ENCODE peak calls at places on chromosome 16, in ten cellular contexts. One of them, this sample, is unnamed.

GRCh38 chr16:74999208-74999682 is 421 bp downstream of the ZNRF1 start:
- DNase-seq in GM12878: no peak
- DNase-seq in psoas muscle: peak; percentile 69
- DNase-seq in HCT116: no peak
- DNase-seq in foreskin fibroblast: peak; percentile 57
- DNase-seq in colonic mucosa: peak; percentile 33
- DNase-seq in uterus: peak; percentile 62
- DNase-seq in heart left ventricle: peak; percentile 40
- DNase-seq in GM10248: peak; percentile 52
- DNase-seq in PC-3: no peak
- DNase-seq in this sample: peak; percentile 15

GRCh38 chr16:14104066-14104465 is 32.9 kb downstream of the MRTFB start:
- DNase-seq in GM12878: no peak
- DNase-seq in psoas muscle: no peak
- DNase-seq in HCT116: no peak
- DNase-seq in foreskin fibroblast: no peak
- DNase-seq in colonic mucosa: no peak
- DNase-seq in uterus: no peak
- DNase-seq in heart left ventricle: no peak
- DNase-seq in GM10248: peak; percentile 21
- DNase-seq in PC-3: no peak
- DNase-seq in this sample: no peak

GRCh38 chr16:58306327-58306726 is 11.5 kb upstream of the PRSS54 start:
- DNase-seq in GM12878: no peak
- DNase-seq in psoas muscle: no peak
- DNase-seq in HCT116: peak; percentile 26
- DNase-seq in foreskin fibroblast: peak; percentile 46
- DNase-seq in colonic mucosa: peak; percentile 36
- DNase-seq in uterus: no peak
- DNase-seq in heart left ventricle: no peak
- DNase-seq in GM10248: no peak
- DNase-seq in PC-3: peak; percentile 11
- DNase-seq in this sample: peak; percentile 36

GRCh38 chr16:2774161-2774891 is 2.8 kb downstream of the ELOB start:
- DNase-seq in GM12878: no peak
- DNase-seq in psoas muscle: peak; percentile 50
- DNase-seq in HCT116: no peak
- DNase-seq in foreskin fibroblast: no peak
- DNase-seq in colonic mucosa: no peak
- DNase-seq in uterus: no peak
- DNase-seq in heart left ventricle: no peak
- DNase-seq in GM10248: no peak
- DNase-seq in PC-3: no peak
- DNase-seq in this sample: no peak

GRCh38 chr16:17768257-17768656 is 297.5 kb upstream of the XYLT1 start:
- DNase-seq in GM12878: no peak
- DNase-seq in psoas muscle: no peak
- DNase-seq in HCT116: no peak
- DNase-seq in foreskin fibroblast: peak; percentile 83
- DNase-seq in colonic mucosa: no peak
- DNase-seq in uterus: no peak
- DNase-seq in heart left ventricle: no peak
- DNase-seq in GM10248: no peak
- DNase-seq in PC-3: no peak
- DNase-seq in this sample: no peak

GRCh38 chr16:62036101-62036806 is at the start of gene CDH8:
- DNase-seq in GM12878: no peak
- DNase-seq in psoas muscle: no peak
- DNase-seq in HCT116: no peak
- DNase-seq in foreskin fibroblast: peak; percentile 2
- DNase-seq in colonic mucosa: no peak
- DNase-seq in uterus: no peak
- DNase-seq in heart left ventricle: no peak
- DNase-seq in GM10248: no peak
- DNase-seq in PC-3: no peak
- DNase-seq in this sample: no peak

GRCh38 chr16:88310796-88311605 is 71.8 kb upstream of the ZNF469 start:
- DNase-seq in GM12878: no peak
- DNase-seq in psoas muscle: no peak
- DNase-seq in HCT116: no peak
- DNase-seq in foreskin fibroblast: no peak
- DNase-seq in colonic mucosa: no peak
- DNase-seq in uterus: no peak
- DNase-seq in heart left ventricle: no peak
- DNase-seq in GM10248: no peak
- DNase-seq in PC-3: no peak
- DNase-seq in this sample: no peak

GRCh38 chr16:20166531-20167235 is 93.0 kb upstream of the GPR139 start:
- DNase-seq in GM12878: no peak
- DNase-seq in psoas muscle: no peak
- DNase-seq in HCT116: no peak
- DNase-seq in foreskin fibroblast: no peak
- DNase-seq in colonic mucosa: no peak
- DNase-seq in uterus: no peak
- DNase-seq in heart left ventricle: no peak
- DNase-seq in GM10248: no peak
- DNase-seq in PC-3: no peak
- DNase-seq in this sample: no peak

GRCh38 chr16:56348168-56349085 is 76.9 kb downstream of the AMFR start:
- DNase-seq in GM12878: no peak
- DNase-seq in psoas muscle: peak; percentile 39
- DNase-seq in HCT116: no peak
- DNase-seq in foreskin fibroblast: no peak
- DNase-seq in colonic mucosa: no peak
- DNase-seq in uterus: no peak
- DNase-seq in heart left ventricle: no peak
- DNase-seq in GM10248: no peak
- DNase-seq in PC-3: no peak
- DNase-seq in this sample: no peak

GRCh38 chr16:13021996-13022395 is 120.6 kb downstream of the SHISA9 start:
- DNase-seq in GM12878: no peak
- DNase-seq in psoas muscle: no peak
- DNase-seq in HCT116: no peak
- DNase-seq in foreskin fibroblast: no peak
- DNase-seq in colonic mucosa: no peak
- DNase-seq in uterus: no peak
- DNase-seq in heart left ventricle: no peak
- DNase-seq in GM10248: no peak
- DNase-seq in PC-3: peak; percentile 43
- DNase-seq in this sample: no peak

GRCh38 chr16:89564476-89565255 is 4.2 kb downstream of the RPL13 start:
- DNase-seq in GM12878: no peak
- DNase-seq in psoas muscle: no peak
- DNase-seq in HCT116: no peak
- DNase-seq in foreskin fibroblast: peak; percentile 60
- DNase-seq in colonic mucosa: peak; percentile 45
- DNase-seq in uterus: no peak
- DNase-seq in heart left ventricle: no peak
- DNase-seq in GM10248: no peak
- DNase-seq in PC-3: no peak
- DNase-seq in this sample: no peak

GRCh38 chr16:57882797-57883196 is 80.5 kb upstream of the KIFC3 start:
- DNase-seq in GM12878: no peak
- DNase-seq in psoas muscle: no peak
- DNase-seq in HCT116: no peak
- DNase-seq in foreskin fibroblast: peak; percentile 26
- DNase-seq in colonic mucosa: no peak
- DNase-seq in uterus: no peak
- DNase-seq in heart left ventricle: no peak
- DNase-seq in GM10248: no peak
- DNase-seq in PC-3: no peak
- DNase-seq in this sample: no peak

GRCh38 chr16:22670551-22670970 is 143.4 kb upstream of the HS3ST2 start:
- DNase-seq in GM12878: no peak
- DNase-seq in psoas muscle: no peak
- DNase-seq in HCT116: peak; percentile 65
- DNase-seq in foreskin fibroblast: no peak
- DNase-seq in colonic mucosa: no peak
- DNase-seq in uterus: no peak
- DNase-seq in heart left ventricle: peak; percentile 19
- DNase-seq in GM10248: peak; percentile 66
- DNase-seq in PC-3: peak; percentile 14
- DNase-seq in this sample: peak; percentile 52

GRCh38 chr16:27698266-27698665 is 148.3 kb downstream of the KATNIP start:
- DNase-seq in GM12878: no peak
- DNase-seq in psoas muscle: no peak
- DNase-seq in HCT116: no peak
- DNase-seq in foreskin fibroblast: no peak
- DNase-seq in colonic mucosa: no peak
- DNase-seq in uterus: no peak
- DNase-seq in heart left ventricle: no peak
- DNase-seq in GM10248: no peak
- DNase-seq in PC-3: no peak
- DNase-seq in this sample: no peak
- TF ChIP-seq CTCF in GM12878: peak; percentile 37
- TF ChIP-seq CTCF in psoas muscle: no peak
- TF ChIP-seq CTCF in HCT116: peak; percentile 44
- TF ChIP-seq CTCF in foreskin fibroblast: peak; percentile 18
- TF ChIP-seq CTCF in colonic mucosa: no peak
- TF ChIP-seq CTCF in uterus: no peak
- TF ChIP-seq CTCF in heart left ventricle: no peak
- TF ChIP-seq CTCF in GM10248: peak; percentile 9
- TF ChIP-seq CTCF in PC-3: peak; percentile 49
- TF ChIP-seq CTCF in this sample: peak; percentile 17

GRCh38 chr16:77711775-77712174 is 10.5 kb upstream of the NUDT7 start:
- DNase-seq in GM12878: no peak
- DNase-seq in psoas muscle: no peak
- DNase-seq in HCT116: no peak
- DNase-seq in foreskin fibroblast: no peak
- DNase-seq in colonic mucosa: peak; percentile 34
- DNase-seq in uterus: no peak
- DNase-seq in heart left ventricle: no peak
- DNase-seq in GM10248: no peak
- DNase-seq in PC-3: no peak
- DNase-seq in this sample: no peak
- TF ChIP-seq CTCF in GM12878: no peak
- TF ChIP-seq CTCF in psoas muscle: no peak
- TF ChIP-seq CTCF in HCT116: no peak
- TF ChIP-seq CTCF in foreskin fibroblast: no peak
- TF ChIP-seq CTCF in colonic mucosa: no peak
- TF ChIP-seq CTCF in uterus: no peak
- TF ChIP-seq CTCF in heart left ventricle: no peak
- TF ChIP-seq CTCF in GM10248: no peak
- TF ChIP-seq CTCF in PC-3: no peak
- TF ChIP-seq CTCF in this sample: no peak

GRCh38 chr16:15885560-15886001 is 2.8 kb downstream of the CEP20 start:
- DNase-seq in GM12878: no peak
- DNase-seq in psoas muscle: peak; percentile 3
- DNase-seq in HCT116: no peak
- DNase-seq in foreskin fibroblast: no peak
- DNase-seq in colonic mucosa: no peak
- DNase-seq in uterus: no peak
- DNase-seq in heart left ventricle: no peak
- DNase-seq in GM10248: no peak
- DNase-seq in PC-3: no peak
- DNase-seq in this sample: no peak

GRCh38 chr16:15887283-15887682 is 1.1 kb downstream of the CEP20 start:
- DNase-seq in GM12878: no peak
- DNase-seq in psoas muscle: no peak
- DNase-seq in HCT116: no peak
- DNase-seq in foreskin fibroblast: no peak
- DNase-seq in colonic mucosa: no peak
- DNase-seq in uterus: no peak
- DNase-seq in heart left ventricle: no peak
- DNase-seq in GM10248: no peak
- DNase-seq in PC-3: no peak
- DNase-seq in this sample: no peak

GRCh38 chr16:15886078-15886477 is 2.3 kb downstream of the CEP20 start:
- DNase-seq in GM12878: no peak
- DNase-seq in psoas muscle: no peak
- DNase-seq in HCT116: no peak
- DNase-seq in foreskin fibroblast: no peak
- DNase-seq in colonic mucosa: no peak
- DNase-seq in uterus: no peak
- DNase-seq in heart left ventricle: no peak
- DNase-seq in GM10248: no peak
- DNase-seq in PC-3: no peak
- DNase-seq in this sample: no peak

GRCh38 chr16:15891508-15891907 is 3.1 kb upstream of the CEP20 start:
- DNase-seq in GM12878: no peak
- DNase-seq in psoas muscle: no peak
- DNase-seq in HCT116: no peak
- DNase-seq in foreskin fibroblast: no peak
- DNase-seq in colonic mucosa: no peak
- DNase-seq in uterus: no peak
- DNase-seq in heart left ventricle: no peak
- DNase-seq in GM10248: no peak
- DNase-seq in PC-3: no peak
- DNase-seq in this sample: no peak

DNA sequence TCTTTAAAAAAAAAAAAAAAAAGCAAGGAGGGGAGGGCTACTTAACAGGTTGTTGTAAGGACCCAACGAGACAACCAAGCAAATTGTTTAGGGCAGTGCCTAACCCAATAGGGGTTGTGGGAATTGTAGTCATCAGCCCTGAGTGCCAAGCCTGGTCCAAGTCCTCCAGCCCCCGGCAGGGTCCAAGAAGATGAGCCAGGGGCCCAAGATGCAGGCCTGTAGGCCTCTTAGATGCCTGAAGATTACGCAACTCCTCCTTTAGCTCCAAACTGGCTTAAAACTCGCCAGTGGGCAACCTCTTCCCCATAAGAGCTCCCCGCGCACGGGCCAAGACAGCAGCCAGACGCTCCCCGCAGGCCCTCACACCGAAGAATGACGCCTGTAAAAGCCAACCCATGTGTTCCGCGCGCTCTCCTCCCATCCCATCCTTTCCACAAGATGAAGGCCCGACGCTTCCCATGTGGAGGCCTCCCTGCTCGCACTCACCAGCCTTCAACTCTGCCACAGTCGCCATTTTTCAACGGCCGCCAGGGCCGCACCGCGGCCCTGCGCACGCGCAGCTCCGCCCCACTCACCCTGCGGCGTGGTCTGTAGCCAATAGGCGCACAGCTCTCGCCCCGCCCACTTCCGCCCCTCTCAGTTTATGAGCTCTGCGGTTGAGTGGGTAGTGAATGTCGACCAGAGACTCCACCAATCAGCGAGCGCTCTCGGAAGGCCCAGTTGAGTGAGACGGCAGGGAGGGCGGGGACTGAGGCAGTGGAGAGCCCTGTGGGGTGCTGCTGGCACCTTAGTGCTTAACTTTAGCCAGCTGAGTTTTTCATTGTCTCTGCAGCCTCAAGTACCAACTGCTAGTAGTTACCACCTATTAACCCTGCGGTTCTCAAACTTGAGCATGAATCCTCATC is at the start of gene CEP20:
- DNase-seq in GM12878: peak; percentile 95
- DNase-seq in psoas muscle: peak; percentile 100
- DNase-seq in HCT116: peak; percentile 97
- DNase-seq in foreskin fibroblast: peak; percentile 100
- DNase-seq in colonic mucosa: peak; percentile 100
- DNase-seq in uterus: peak; percentile 99
- DNase-seq in heart left ventricle: peak; percentile 100
- DNase-seq in GM10248: peak; percentile 100
- DNase-seq in PC-3: peak; percentile 97
- DNase-seq in this sample: peak; percentile 100
- TF ChIP-seq CTCF in GM12878: no peak
- TF ChIP-seq CTCF in psoas muscle: no peak
- TF ChIP-seq CTCF in HCT116: no peak
- TF ChIP-seq CTCF in foreskin fibroblast: no peak
- TF ChIP-seq CTCF in colonic mucosa: no peak
- TF ChIP-seq CTCF in uterus: peak; percentile 34
- TF ChIP-seq CTCF in heart left ventricle: no peak
- TF ChIP-seq CTCF in GM10248: no peak
- TF ChIP-seq CTCF in PC-3: no peak
- TF ChIP-seq CTCF in this sample: no peak

GRCh38 chr16:67480833-67481560 is at the start of gene ATP6V0D1:
- DNase-seq in GM12878: peak; percentile 94
- DNase-seq in psoas muscle: peak; percentile 100
- DNase-seq in HCT116: peak; percentile 94
- DNase-seq in foreskin fibroblast: peak; percentile 100
- DNase-seq in colonic mucosa: peak; percentile 99
- DNase-seq in uterus: peak; percentile 100
- DNase-seq in heart left ventricle: peak; percentile 99
- DNase-seq in GM10248: peak; percentile 99
- DNase-seq in PC-3: peak; percentile 97
- DNase-seq in this sample: peak; percentile 100
- TF ChIP-seq CTCF in GM12878: peak; percentile 82
- TF ChIP-seq CTCF in psoas muscle: peak; percentile 89
- TF ChIP-seq CTCF in HCT116: peak; percentile 86
- TF ChIP-seq CTCF in foreskin fibroblast: peak; percentile 90
- TF ChIP-seq CTCF in colonic mucosa: peak; percentile 70
- TF ChIP-seq CTCF in uterus: peak; percentile 95
- TF ChIP-seq CTCF in heart left ventricle: peak; percentile 80
- TF ChIP-seq CTCF in GM10248: peak; percentile 90
- TF ChIP-seq CTCF in PC-3: peak; percentile 71
- TF ChIP-seq CTCF in this sample: peak; percentile 82

This sample was measured in Calu3.